ENCODE peak calls at places on chromosomes 5 and 9, in four cellular contexts. R is A549, U is K562, D is HepG2. Y is an unnamed sample.

GRCh38 chr9:119961774-119962408 is 592.7 kb upstream of the BRINP1 start:
- DNase-seq in R (peak), U (peak), D (peak), Y (peak)

GRCh38 chr9:98410185-98410697 is 154.8 kb upstream of the TBC1D2 start:
- DNase-seq in R (no peak), D (peak), U (peak), Y (peak)

GRCh38 chr9:129463477-129463876 is 157.4 kb downstream of the C9orf50 start:
- DNase-seq in U (no peak), R (no peak), D (no peak), Y (no peak)

GRCh38 chr5:143161893-143162520 is 241.5 kb downstream of the NR3C1 start:
- DNase-seq in D (peak), U (no peak), R (peak), Y (no peak)

GRCh38 chr5:179796877-179797608 is 3.3 kb downstream of the LTC4S start:
- DNase-seq in D (no peak), U (no peak), R (no peak), Y (no peak)

GRCh38 chr9:18163146-18163545 is 310.8 kb upstream of the ADAMTSL1 start:
- DNase-seq in D (no peak), R (no peak), U (no peak), Y (no peak)

GRCh38 chr9:22337261-22337660 is 109.4 kb upstream of the DMRTA1 start:
- DNase-seq in D (no peak), U (no peak), R (no peak), Y (no peak)

GRCh38 chr5:77851229-77852067 is 75.3 kb upstream of the TBCA start:
- DNase-seq in R (no peak), D (no peak), U (no peak), Y (peak)

GRCh38 chr5:10595305-10595677 is 31.4 kb downstream of the ANKRD33B start:
- DNase-seq in D (no peak), U (no peak), R (no peak), Y (no peak)

DNA sequence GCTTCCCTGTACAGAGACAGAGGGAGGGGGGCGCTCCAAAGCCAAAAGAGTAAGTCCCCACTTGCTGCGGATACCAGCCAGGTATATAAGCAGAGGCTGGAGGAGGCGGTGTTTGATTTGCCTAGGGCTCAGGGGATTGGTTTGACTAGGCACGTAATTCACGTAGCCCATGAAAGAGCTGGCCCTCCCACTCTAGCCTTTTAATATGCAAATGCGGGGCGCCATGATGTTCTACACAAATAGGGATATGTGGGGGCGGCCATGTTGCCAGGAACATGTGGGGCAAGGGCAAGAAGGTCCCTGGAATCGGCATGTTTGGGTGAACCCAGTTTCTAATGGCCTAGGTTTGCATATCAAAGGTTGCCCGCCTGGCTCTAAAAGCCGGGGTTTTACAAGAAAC is 3.3 kb upstream of the PRLR start:
- DNase-seq in D (no peak), R (no peak), U (no peak), Y (peak)
- TF ChIP-seq NR3C1 in D (no peak), R (no peak), U (no peak), Y (no peak)

DNA sequence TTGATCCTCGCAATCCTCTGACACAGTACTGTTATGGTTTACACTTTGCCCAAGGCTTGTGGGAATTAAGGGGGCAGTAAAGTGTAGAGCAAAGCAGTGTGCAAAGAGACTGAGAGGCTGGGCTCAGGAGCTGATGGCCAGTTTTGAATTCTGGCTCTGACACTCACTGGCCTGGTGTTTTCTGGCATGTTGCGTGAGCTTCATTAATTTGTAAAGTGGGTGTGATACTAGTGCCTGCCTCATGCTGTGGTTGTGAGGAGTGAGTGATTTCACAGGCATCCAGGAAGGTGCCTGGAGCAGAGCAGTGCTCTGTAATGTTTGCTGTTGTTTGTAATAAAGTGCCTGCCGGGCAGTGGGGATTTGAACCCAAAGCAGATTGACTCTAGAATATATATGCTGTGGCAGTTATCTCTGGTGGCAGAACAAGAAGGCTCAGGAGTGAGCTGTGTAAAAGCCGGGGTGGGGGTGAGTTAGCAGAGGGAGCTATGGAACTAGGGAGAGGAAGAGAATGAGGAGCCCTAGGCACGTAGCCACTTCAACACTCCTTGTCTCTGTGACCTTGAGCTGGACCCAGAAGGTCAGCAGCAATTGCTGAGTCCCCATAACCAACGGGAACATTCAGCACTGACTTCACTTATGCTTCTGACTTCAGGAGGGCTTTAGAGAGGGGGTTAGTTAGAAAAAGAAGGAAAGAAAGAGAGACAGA is 108.5 kb downstream of the DOCK2 start:
- DNase-seq in D (no peak), R (no peak), U (peak), Y (no peak)
- TF ChIP-seq MAX in D (no peak), R (no peak), U (no peak), Y (no peak)

GRCh38 chr9:76255781-76256455 is 138.3 kb downstream of the RFK start:
- DNase-seq in D (no peak), U (no peak), R (peak), Y (no peak)
- TF ChIP-seq NR3C1 in D (no peak), U (no peak), R (no peak), Y (no peak)

DNA sequence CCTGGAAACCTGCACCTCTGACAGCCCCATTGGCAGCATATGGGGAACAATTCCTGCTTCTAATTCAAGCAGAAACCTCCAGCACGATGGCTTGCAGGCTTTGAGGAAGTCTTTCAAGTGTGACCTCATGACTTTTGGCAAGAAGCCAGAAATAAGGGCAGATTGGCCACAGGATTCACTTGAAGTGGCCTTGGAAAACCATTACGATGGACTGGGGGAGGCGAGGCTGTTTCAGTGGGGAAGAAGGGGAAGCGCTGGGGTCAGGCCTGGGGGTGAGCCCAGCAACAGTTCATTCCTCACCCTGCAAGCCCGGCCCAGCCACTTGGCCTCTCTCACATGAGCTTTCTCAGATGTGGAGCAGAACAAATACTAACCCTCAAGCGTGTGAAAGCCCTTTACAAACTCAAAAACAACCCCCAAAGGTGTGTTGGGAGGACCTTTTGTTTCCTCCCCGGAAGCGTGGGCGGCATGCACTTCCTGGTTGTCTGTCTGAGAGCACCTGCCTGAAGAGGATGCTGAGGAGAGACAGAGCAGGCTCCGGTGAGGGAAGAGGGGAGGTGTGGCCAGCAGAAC is 26.9 kb upstream of the EEIG1 start:
- DNase-seq in U (peak), D (peak), R (peak), Y (no peak)
- TF ChIP-seq MAX in U (peak), D (no peak), R (peak), Y (no peak)

DNA sequence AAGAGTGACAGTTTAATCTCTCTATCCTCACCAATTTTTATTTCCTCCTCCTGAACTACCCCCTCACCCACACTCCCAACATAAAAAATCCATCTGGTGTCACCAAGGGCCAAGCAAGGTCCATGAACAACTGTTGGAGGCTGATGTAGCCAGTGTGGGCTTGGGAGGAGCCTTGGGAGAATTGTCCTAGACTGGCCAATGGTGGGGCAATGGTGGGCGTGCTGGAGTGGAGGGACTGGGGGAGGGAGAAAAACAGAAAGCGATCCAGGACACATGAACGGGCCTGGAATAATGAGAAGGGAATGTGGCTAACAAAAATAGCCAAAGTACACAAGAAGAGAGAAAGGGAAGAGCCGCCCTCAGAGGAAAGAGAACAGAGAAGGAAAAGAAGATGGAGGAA is 272.6 kb downstream of the ENC1 start:
- DNase-seq in D (no peak), R (no peak), U (no peak), Y (no peak)
- TF ChIP-seq NR3C1 in D (no peak), R (no peak), U (no peak), Y (no peak)

GRCh38 chr5:84229045-84229444 is 155.6 kb downstream of the EDIL3 start:
- DNase-seq in D (no peak), U (no peak), R (no peak), Y (no peak)

GRCh38 chr5:84228266-84228665 is 156.4 kb downstream of the EDIL3 start:
- DNase-seq in R (no peak), D (no peak), U (no peak), Y (no peak)

GRCh38 chr5:84231390-84231789 is 153.3 kb downstream of the EDIL3 start:
- DNase-seq in U (no peak), R (no peak), D (no peak), Y (no peak)

DNA sequence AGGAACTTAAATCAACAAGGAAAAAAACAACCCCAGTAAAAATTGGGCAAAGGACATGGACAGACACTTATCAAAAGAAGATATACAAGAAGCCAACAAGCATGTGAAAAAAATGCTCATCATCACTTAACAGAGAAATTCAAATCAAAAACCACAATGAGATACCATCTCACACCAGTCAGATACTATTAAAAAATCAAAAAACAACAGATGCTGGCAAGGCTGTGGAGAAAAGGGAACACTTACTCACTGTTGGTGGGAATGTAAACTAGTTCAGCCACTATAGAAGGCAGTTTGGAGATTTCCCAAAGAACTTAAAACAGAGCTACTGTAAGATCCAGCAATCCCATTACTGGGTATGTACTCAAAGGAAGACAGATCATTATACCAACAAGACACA is 157.5 kb downstream of the EDIL3 start:
- DNase-seq in D (no peak), R (no peak), U (no peak), Y (no peak)
- TF ChIP-seq MAX in D (no peak), R (no peak), U (no peak), Y (no peak)

Y was measured in WTC11.